ENCODE peak calls at places on chromosomes 7 and 10, in nine cellular contexts. V is IMR-90; E is stimulated activated CD4-positive, alpha-beta T cell treated with anti-CD3 and anti-CD28 coated beads, Interleukin-12 subunit alpha, Interleukin-12 subunit beta, amount 100 ng/mL, for 4 hours; G is NK-92 treated with Interleukin-12 subunit alpha and Interleukin-12 subunit beta, amount 100 ng/mL, for 24 hours; F is PC-9; R is cardiac muscle cell; A is RWPE2; I is SW480; Q is HT1080. M is an unnamed sample.

GRCh38 chr7:132607656-132608055 is 31.4 kb upstream of the PLXNA4 start:
- DNase-seq in V (no peak), E (no peak), G (no peak), F (no peak), R (no peak), A (no peak), I (no peak), Q (no peak), M (no peak)

GRCh38 chr10:97380513-97380912 is 20.6 kb downstream of the RRP12 start:
- DNase-seq in V (no peak), E (no peak), G (no peak), F (no peak), R (no peak), A (no peak), I (no peak), Q (no peak), M (no peak)

GRCh38 chr7:83695126-83695960 is 46.4 kb upstream of the SEMA3E start:
- DNase-seq in V (no peak), E (no peak), G (no peak), F (no peak), R (no peak), A (no peak), I (no peak), Q (no peak), M (no peak)

GRCh38 chr10:32112055-32112454 is 55.8 kb upstream of the KIF5B start:
- DNase-seq in V (peak; percentile 64), E (no peak), G (no peak), F (peak; percentile 70), R (peak; percentile 49), A (no peak), I (peak; percentile 26), Q (peak; percentile 85), M (no peak)

GRCh38 chr10:76327441-76327840 is 896.0 kb downstream of the LRMDA start:
- DNase-seq in V (no peak), E (no peak), G (no peak), F (no peak), R (no peak), A (no peak), I (no peak), Q (peak; percentile 13), M (no peak)

GRCh38 chr7:141466151-141466904 is 84.9 kb upstream of the AGK start:
- DNase-seq in V (no peak), E (no peak), G (no peak), F (no peak), R (no peak), A (no peak), I (no peak), Q (peak; percentile 70), M (no peak)

GRCh38 chr10:74642901-74643585 is 183.4 kb upstream of the KAT6B start:
- DNase-seq in V (no peak), E (no peak), G (no peak), F (no peak), R (no peak), A (no peak), I (no peak), Q (peak; percentile 35), M (no peak)

GRCh38 chr7:31253486-31253885 is 87.0 kb downstream of the NEUROD6 start:
- DNase-seq in V (no peak), E (no peak), G (no peak), F (no peak), R (no peak), A (no peak), I (no peak), Q (no peak), M (no peak)

GRCh38 chr10:95389176-95389575 is 98.4 kb upstream of the PDLIM1 start:
- DNase-seq in V (no peak), E (no peak), G (no peak), F (no peak), R (no peak), A (no peak), I (no peak), Q (no peak), M (no peak)

GRCh38 chr10:77361846-77362245 is 275.8 kb downstream of the KCNMA1 start:
- DNase-seq in V (no peak), E (no peak), G (no peak), F (no peak), R (no peak), A (no peak), I (no peak), Q (no peak), M (no peak)

GRCh38 chr7:30596043-30596641 is 1.5 kb downstream of the GARS1 start:
- DNase-seq in V (peak; percentile 41), E (peak; percentile 6), G (peak; percentile 1), F (peak; percentile 72), R (peak; percentile 55), A (no peak), I (peak; percentile 79), Q (no peak), M (no peak)

GRCh38 chr10:48364659-48365405 is 58.4 kb downstream of the MAPK8 start:
- DNase-seq in V (peak; percentile 74), E (no peak), G (no peak), F (no peak), R (peak; percentile 88), A (no peak), I (no peak), Q (peak; percentile 52), M (no peak)

GRCh38 chr10:19979628-19980027 is 163.4 kb downstream of the PLXDC2 start:
- DNase-seq in V (peak; percentile 34), E (no peak), G (no peak), F (no peak), R (no peak), A (no peak), I (no peak), Q (no peak), M (no peak)

GRCh38 chr7:45581271-45581780 is 7.2 kb downstream of the ADCY1 start:
- DNase-seq in V (no peak), E (no peak), G (no peak), F (no peak), R (no peak), A (no peak), I (no peak), Q (no peak), M (no peak)

GRCh38 chr10:131578472-131578970 is 267.0 kb upstream of the TCERG1L start:
- DNase-seq in V (no peak), E (no peak), G (no peak), F (no peak), R (no peak), A (no peak), I (no peak), Q (no peak), M (no peak)

GRCh38 chr7:106290319-106290718 is 5.5 kb upstream of the NAMPT start:
- DNase-seq in V (no peak), E (no peak), G (no peak), F (no peak), R (no peak), A (no peak), I (no peak), Q (no peak), M (no peak)

GRCh38 chr7:1857487-1858425 is 187.7 kb downstream of the ELFN1 start:
- DNase-seq in V (no peak), E (no peak), G (no peak), F (no peak), R (no peak), A (peak; percentile 42), I (no peak), Q (no peak), M (no peak)

GRCh38 chr7:94922457-94922856 is 15.1 kb downstream of the PPP1R9A start:
- DNase-seq in V (no peak), E (no peak), G (no peak), F (no peak), R (no peak), A (no peak), I (no peak), Q (no peak), M (no peak)

GRCh38 chr7:94059747-94060146 is 55.6 kb upstream of the BET1 start:
- DNase-seq in V (peak; percentile 70), E (no peak), G (peak; percentile 62), F (no peak), R (peak; percentile 75), A (no peak), I (no peak), Q (no peak), M (no peak)

GRCh38 chr7:86904949-86905834 is 154.3 kb downstream of the ELAPOR2 start:
- DNase-seq in V (peak; percentile 10), E (no peak), G (no peak), F (peak; percentile 39), R (peak; percentile 42), A (no peak), I (peak; percentile 63), Q (peak; percentile 30), M (no peak)

GRCh38 chr7:121624922-121625321 is 228.8 kb upstream of the FAM3C start:
- DNase-seq in V (no peak), E (no peak), G (no peak), F (no peak), R (peak; percentile 74), A (no peak), I (no peak), Q (peak; percentile 30), M (no peak)

GRCh38 chr7:71976670-71977069 is 435.5 kb downstream of the CALN1 start:
- DNase-seq in V (no peak), E (no peak), G (no peak), F (no peak), R (no peak), A (no peak), I (peak; percentile 25), Q (no peak), M (no peak)

GRCh38 chr7:7212612-7213011 is 30.3 kb downstream of the C1GALT1 start:
- DNase-seq in V (no peak), E (no peak), G (no peak), F (no peak), R (peak; percentile 9), A (no peak), I (no peak), Q (no peak), M (no peak)